ENCODE peak calls at places on chromosome 15, in six cellular contexts. One of them, this sample, is unnamed.

GRCh38 chr15:40344631-40345120 is 3.9 kb upstream of the CCDC9B start:
- DNase-seq in mesenchymal stem cell: peak
- DNase-seq in mesendoderm: peak
- DNase-seq in IMR-90: peak
- DNase-seq in H1: peak
- DNase-seq in neuronal stem cell: no peak
- DNase-seq in this sample: peak

GRCh38 chr15:50506121-50506520 is 40.3 kb downstream of the USP50 start:
- DNase-seq in mesenchymal stem cell: no peak
- DNase-seq in mesendoderm: peak
- DNase-seq in IMR-90: no peak
- DNase-seq in H1: peak
- DNase-seq in neuronal stem cell: peak
- DNase-seq in this sample: peak

GRCh38 chr15:58212909-58213526 is 74.8 kb downstream of the AQP9 start:
- DNase-seq in mesenchymal stem cell: no peak
- DNase-seq in mesendoderm: no peak
- DNase-seq in IMR-90: peak
- DNase-seq in H1: no peak
- DNase-seq in neuronal stem cell: no peak
- DNase-seq in this sample: no peak

GRCh38 chr15:53611145-53611920 is 148.1 kb downstream of the WDR72 start:
- DNase-seq in mesenchymal stem cell: peak
- DNase-seq in mesendoderm: peak
- DNase-seq in IMR-90: no peak
- DNase-seq in H1: no peak
- DNase-seq in neuronal stem cell: no peak
- DNase-seq in this sample: no peak

GRCh38 chr15:23572844-23573243 is 7.4 kb downstream of the MKRN3 start:
- DNase-seq in mesenchymal stem cell: no peak
- DNase-seq in mesendoderm: no peak
- DNase-seq in IMR-90: no peak
- DNase-seq in H1: no peak
- DNase-seq in neuronal stem cell: no peak
- DNase-seq in this sample: no peak

GRCh38 chr15:67130673-67131601 is 65.5 kb downstream of the SMAD3 start:
- DNase-seq in mesenchymal stem cell: peak
- DNase-seq in mesendoderm: no peak
- DNase-seq in IMR-90: peak
- DNase-seq in H1: no peak
- DNase-seq in neuronal stem cell: no peak
- DNase-seq in this sample: no peak

GRCh38 chr15:62090988-62091387 is 24.2 kb downstream of the C2CD4A start:
- DNase-seq in mesenchymal stem cell: no peak
- DNase-seq in mesendoderm: no peak
- DNase-seq in IMR-90: no peak
- DNase-seq in H1: no peak
- DNase-seq in neuronal stem cell: no peak
- DNase-seq in this sample: no peak

GRCh38 chr15:56871867-56872266 is 46.6 kb upstream of the TCF12 start:
- DNase-seq in mesenchymal stem cell: peak
- DNase-seq in mesendoderm: no peak
- DNase-seq in IMR-90: peak
- DNase-seq in H1: no peak
- DNase-seq in neuronal stem cell: no peak
- DNase-seq in this sample: no peak

GRCh38 chr15:101013769-101014223 is 94.6 kb downstream of the LRRK1 start:
- DNase-seq in mesenchymal stem cell: no peak
- DNase-seq in mesendoderm: no peak
- DNase-seq in IMR-90: no peak
- DNase-seq in H1: no peak
- DNase-seq in neuronal stem cell: no peak
- DNase-seq in this sample: peak

GRCh38 chr15:101126618-101127502 is 125.0 kb downstream of the CHSY1 start:
- DNase-seq in mesenchymal stem cell: peak
- DNase-seq in mesendoderm: peak
- DNase-seq in IMR-90: peak
- DNase-seq in H1: no peak
- DNase-seq in neuronal stem cell: no peak
- DNase-seq in this sample: no peak

GRCh38 chr15:36903922-36904479 is 196.3 kb downstream of the MEIS2 start:
- DNase-seq in mesenchymal stem cell: peak
- DNase-seq in mesendoderm: no peak
- DNase-seq in IMR-90: no peak
- DNase-seq in H1: no peak
- DNase-seq in neuronal stem cell: no peak
- DNase-seq in this sample: no peak

GRCh38 chr15:93063292-93063671 is 25.7 kb downstream of the RGMA start:
- DNase-seq in mesenchymal stem cell: no peak
- DNase-seq in mesendoderm: peak
- DNase-seq in IMR-90: no peak
- DNase-seq in H1: no peak
- DNase-seq in neuronal stem cell: no peak
- DNase-seq in this sample: peak

GRCh38 chr15:62365795-62366442 is 200.8 kb upstream of the C2CD4B start:
- DNase-seq in mesenchymal stem cell: no peak
- DNase-seq in mesendoderm: peak
- DNase-seq in IMR-90: no peak
- DNase-seq in H1: no peak
- DNase-seq in neuronal stem cell: no peak
- DNase-seq in this sample: no peak

GRCh38 chr15:69080203-69080957 is 65.9 kb downstream of the NOX5 start:
- DNase-seq in mesenchymal stem cell: no peak
- DNase-seq in mesendoderm: peak
- DNase-seq in IMR-90: no peak
- DNase-seq in H1: no peak
- DNase-seq in neuronal stem cell: no peak
- DNase-seq in this sample: peak

GRCh38 chr15:52076889-52077781 is 35.4 kb downstream of the BCL2L10 start:
- DNase-seq in mesenchymal stem cell: peak
- DNase-seq in mesendoderm: peak
- DNase-seq in IMR-90: peak
- DNase-seq in H1: no peak
- DNase-seq in neuronal stem cell: no peak
- DNase-seq in this sample: no peak

GRCh38 chr15:76763554-76763953 is 141.6 kb downstream of the SCAPER start:
- DNase-seq in mesenchymal stem cell: no peak
- DNase-seq in mesendoderm: no peak
- DNase-seq in IMR-90: no peak
- DNase-seq in H1: no peak
- DNase-seq in neuronal stem cell: no peak
- DNase-seq in this sample: no peak

GRCh38 chr15:91099616-91100560 is at the start of gene SV2B:
- DNase-seq in mesenchymal stem cell: peak
- DNase-seq in mesendoderm: peak
- DNase-seq in IMR-90: peak
- DNase-seq in H1: peak
- DNase-seq in neuronal stem cell: peak
- DNase-seq in this sample: peak

GRCh38 chr15:68682906-68683490 is 104.2 kb downstream of the CORO2B start:
- DNase-seq in mesenchymal stem cell: no peak
- DNase-seq in mesendoderm: no peak
- DNase-seq in IMR-90: no peak
- DNase-seq in H1: no peak
- DNase-seq in neuronal stem cell: no peak
- DNase-seq in this sample: no peak

GRCh38 chr15:27538325-27538724 is 560.8 kb downstream of the OCA2 start:
- DNase-seq in mesenchymal stem cell: no peak
- DNase-seq in mesendoderm: no peak
- DNase-seq in IMR-90: no peak
- DNase-seq in H1: no peak
- DNase-seq in neuronal stem cell: peak
- DNase-seq in this sample: no peak

GRCh38 chr15:28974142-28974541 is 88.4 kb downstream of the APBA2 start:
- DNase-seq in mesenchymal stem cell: no peak
- DNase-seq in mesendoderm: no peak
- DNase-seq in IMR-90: no peak
- DNase-seq in H1: no peak
- DNase-seq in neuronal stem cell: no peak
- DNase-seq in this sample: no peak

GRCh38 chr15:98785796-98786581 is 137.7 kb downstream of the IGF1R start:
- DNase-seq in mesenchymal stem cell: no peak
- DNase-seq in mesendoderm: peak
- DNase-seq in IMR-90: no peak
- DNase-seq in H1: no peak
- DNase-seq in neuronal stem cell: peak
- DNase-seq in this sample: no peak

GRCh38 chr15:91853501-91853967 is at the start of gene SLCO3A1:
- DNase-seq in mesenchymal stem cell: peak
- DNase-seq in mesendoderm: peak
- DNase-seq in IMR-90: peak
- DNase-seq in H1: no peak
- DNase-seq in neuronal stem cell: peak
- DNase-seq in this sample: peak

GRCh38 chr15:100537326-100537725 is 8.6 kb upstream of the CERS3 start:
- DNase-seq in mesenchymal stem cell: no peak
- DNase-seq in mesendoderm: no peak
- DNase-seq in IMR-90: no peak
- DNase-seq in H1: no peak
- DNase-seq in neuronal stem cell: no peak
- DNase-seq in this sample: no peak

GRCh38 chr15:61621146-61621545 is 392.0 kb upstream of the RORA start:
- DNase-seq in mesenchymal stem cell: no peak
- DNase-seq in mesendoderm: peak
- DNase-seq in IMR-90: no peak
- DNase-seq in H1: peak
- DNase-seq in neuronal stem cell: peak
- DNase-seq in this sample: peak

GRCh38 chr15:70246623-70247200 is 149.0 kb upstream of the TLE3 start:
- DNase-seq in mesenchymal stem cell: no peak
- DNase-seq in mesendoderm: no peak
- DNase-seq in IMR-90: no peak
- DNase-seq in H1: no peak
- DNase-seq in neuronal stem cell: no peak
- DNase-seq in this sample: no peak

DNA sequence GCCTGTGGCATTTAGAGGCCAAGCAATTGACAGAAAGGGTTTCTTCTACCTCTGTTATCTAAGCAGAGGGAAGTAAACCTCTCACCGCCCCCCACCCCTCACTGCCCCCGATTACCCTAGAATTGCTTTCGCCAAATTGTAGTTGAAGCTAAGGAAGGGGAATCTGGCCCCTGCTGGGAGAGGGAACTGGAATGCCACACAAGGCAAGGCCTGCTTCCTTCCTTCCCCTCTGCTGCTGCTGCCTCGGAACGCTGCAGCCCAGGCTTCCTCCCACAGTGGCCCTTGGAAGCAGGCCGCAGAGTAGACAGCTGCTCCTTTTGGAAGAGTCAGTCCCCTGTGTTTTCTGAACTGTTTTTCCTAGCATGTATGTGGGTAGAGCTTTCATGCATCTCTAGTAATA is 21.6 kb downstream of the RLBP1 start:
- DNase-seq in mesenchymal stem cell: no peak
- DNase-seq in mesendoderm: peak
- DNase-seq in IMR-90: no peak
- DNase-seq in H1: no peak
- DNase-seq in neuronal stem cell: no peak
- DNase-seq in this sample: peak
- H2BK15ac ChIP-seq in mesenchymal stem cell: no peak
- H2BK15ac ChIP-seq in mesendoderm: no peak
- H2BK15ac ChIP-seq in IMR-90: no peak
- H2BK15ac ChIP-seq in H1: no peak
- H2BK15ac ChIP-seq in neuronal stem cell: no peak
- H2BK15ac ChIP-seq in this sample: no peak

GRCh38 chr15:48976444-48977088 is 12.8 kb upstream of the SHC4 start:
- DNase-seq in mesenchymal stem cell: no peak
- DNase-seq in mesendoderm: no peak
- DNase-seq in IMR-90: no peak
- DNase-seq in H1: no peak
- DNase-seq in neuronal stem cell: no peak
- DNase-seq in this sample: no peak
- H2BK15ac ChIP-seq in mesenchymal stem cell: no peak
- H2BK15ac ChIP-seq in mesendoderm: no peak
- H2BK15ac ChIP-seq in IMR-90: peak
- H2BK15ac ChIP-seq in H1: peak
- H2BK15ac ChIP-seq in neuronal stem cell: no peak
- H2BK15ac ChIP-seq in this sample: no peak

GRCh38 chr15:95596487-95596886 is 734.0 kb upstream of the NR2F2 start:
- DNase-seq in mesenchymal stem cell: no peak
- DNase-seq in mesendoderm: peak
- DNase-seq in IMR-90: no peak
- DNase-seq in H1: peak
- DNase-seq in neuronal stem cell: peak
- DNase-seq in this sample: peak

GRCh38 chr15:95590533-95591044 is 739.9 kb upstream of the NR2F2 start:
- DNase-seq in mesenchymal stem cell: peak
- DNase-seq in mesendoderm: no peak
- DNase-seq in IMR-90: no peak
- DNase-seq in H1: no peak
- DNase-seq in neuronal stem cell: no peak
- DNase-seq in this sample: no peak

GRCh38 chr15:95591270-95591669 is 739.2 kb upstream of the NR2F2 start:
- DNase-seq in mesenchymal stem cell: no peak
- DNase-seq in mesendoderm: no peak
- DNase-seq in IMR-90: no peak
- DNase-seq in H1: no peak
- DNase-seq in neuronal stem cell: no peak
- DNase-seq in this sample: no peak

GRCh38 chr15:95591886-95592285 is 738.6 kb upstream of the NR2F2 start:
- DNase-seq in mesenchymal stem cell: no peak
- DNase-seq in mesendoderm: no peak
- DNase-seq in IMR-90: no peak
- DNase-seq in H1: no peak
- DNase-seq in neuronal stem cell: no peak
- DNase-seq in this sample: no peak

GRCh38 chr15:95594496-95594895 is 736.0 kb upstream of the NR2F2 start:
- DNase-seq in mesenchymal stem cell: no peak
- DNase-seq in mesendoderm: peak
- DNase-seq in IMR-90: no peak
- DNase-seq in H1: no peak
- DNase-seq in neuronal stem cell: no peak
- DNase-seq in this sample: no peak
- H2BK15ac ChIP-seq in mesenchymal stem cell: no peak
- H2BK15ac ChIP-seq in mesendoderm: no peak
- H2BK15ac ChIP-seq in IMR-90: no peak
- H2BK15ac ChIP-seq in H1: no peak
- H2BK15ac ChIP-seq in neuronal stem cell: no peak
- H2BK15ac ChIP-seq in this sample: no peak

GRCh38 chr15:95451891-95452290 is 878.6 kb upstream of the NR2F2 start:
- DNase-seq in mesenchymal stem cell: no peak
- DNase-seq in mesendoderm: no peak
- DNase-seq in IMR-90: no peak
- DNase-seq in H1: no peak
- DNase-seq in neuronal stem cell: no peak
- DNase-seq in this sample: no peak
- H2BK15ac ChIP-seq in mesenchymal stem cell: no peak
- H2BK15ac ChIP-seq in mesendoderm: no peak
- H2BK15ac ChIP-seq in IMR-90: no peak
- H2BK15ac ChIP-seq in H1: no peak
- H2BK15ac ChIP-seq in neuronal stem cell: no peak
- H2BK15ac ChIP-seq in this sample: no peak

DNA sequence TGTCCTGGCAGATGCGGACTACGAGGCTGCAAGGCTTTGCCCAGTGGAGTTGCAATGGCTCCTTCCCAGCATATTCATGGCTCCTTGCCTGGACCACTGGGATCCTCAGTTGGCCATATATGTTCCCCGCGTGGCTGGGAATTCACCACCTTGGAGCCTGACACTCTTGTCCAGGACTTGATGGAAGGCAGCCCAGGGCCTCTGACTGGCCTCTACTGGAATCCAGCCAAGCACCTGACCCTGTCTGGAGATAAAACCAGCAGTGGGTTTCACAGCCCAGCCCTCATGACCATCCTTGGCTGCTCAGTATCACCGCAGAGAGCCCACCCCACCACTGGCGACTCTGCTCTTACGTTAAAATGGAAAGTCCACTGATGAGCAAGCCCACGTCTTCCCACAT is 96.9 kb downstream of the CEMIP start:
- DNase-seq in mesenchymal stem cell: no peak
- DNase-seq in mesendoderm: no peak
- DNase-seq in IMR-90: no peak
- DNase-seq in H1: no peak
- DNase-seq in neuronal stem cell: no peak
- DNase-seq in this sample: no peak
- H2BK15ac ChIP-seq in mesenchymal stem cell: no peak
- H2BK15ac ChIP-seq in mesendoderm: no peak
- H2BK15ac ChIP-seq in IMR-90: no peak
- H2BK15ac ChIP-seq in H1: no peak
- H2BK15ac ChIP-seq in neuronal stem cell: no peak
- H2BK15ac ChIP-seq in this sample: no peak